ENCODE peak calls at places on chromosomes 5 and 9, in five cellular contexts. One of them, this sample, is unnamed.

GRCh38 chr9:70411930-70412677 is 2.4 kb downstream of the KLF9 start:
- DNase-seq in NT2/D1: no peak
- DNase-seq in HepG2: peak; percentile 81
- DNase-seq in HEK293T: peak; percentile 52
- DNase-seq in GM12878: peak; percentile 51
- DNase-seq in this sample: peak; percentile 52

GRCh38 chr5:159059722-159060121 is 40.0 kb downstream of the EBF1 start:
- DNase-seq in NT2/D1: no peak
- DNase-seq in HepG2: no peak
- DNase-seq in HEK293T: no peak
- DNase-seq in GM12878: no peak
- DNase-seq in this sample: no peak

GRCh38 chr9:77847626-77848025 is 184.0 kb downstream of the GNAQ start:
- DNase-seq in NT2/D1: no peak
- DNase-seq in HepG2: no peak
- DNase-seq in HEK293T: no peak
- DNase-seq in GM12878: no peak
- DNase-seq in this sample: no peak

GRCh38 chr5:92313385-92313784 is 930.3 kb upstream of the ARRDC3 start:
- DNase-seq in NT2/D1: no peak
- DNase-seq in HepG2: no peak
- DNase-seq in HEK293T: peak; percentile 9
- DNase-seq in GM12878: no peak
- DNase-seq in this sample: no peak

GRCh38 chr5:34501033-34501432 is 155.1 kb upstream of the RAI14 start:
- DNase-seq in NT2/D1: no peak
- DNase-seq in HepG2: no peak
- DNase-seq in HEK293T: no peak
- DNase-seq in GM12878: no peak
- DNase-seq in this sample: no peak

GRCh38 chr5:36027066-36027465 is 35.9 kb upstream of the UGT3A1 start:
- DNase-seq in NT2/D1: no peak
- DNase-seq in HepG2: no peak
- DNase-seq in HEK293T: no peak
- DNase-seq in GM12878: no peak
- DNase-seq in this sample: no peak

GRCh38 chr5:156815988-156816599 is 34.0 kb upstream of the PPP1R2B start:
- DNase-seq in NT2/D1: no peak
- DNase-seq in HepG2: peak; percentile 14
- DNase-seq in HEK293T: peak; percentile 29
- DNase-seq in GM12878: no peak
- DNase-seq in this sample: no peak

GRCh38 chr9:128155736-128156500 is 4.1 kb upstream of the BBLN start:
- DNase-seq in NT2/D1: no peak
- DNase-seq in HepG2: no peak
- DNase-seq in HEK293T: no peak
- DNase-seq in GM12878: no peak
- DNase-seq in this sample: no peak

DNA sequence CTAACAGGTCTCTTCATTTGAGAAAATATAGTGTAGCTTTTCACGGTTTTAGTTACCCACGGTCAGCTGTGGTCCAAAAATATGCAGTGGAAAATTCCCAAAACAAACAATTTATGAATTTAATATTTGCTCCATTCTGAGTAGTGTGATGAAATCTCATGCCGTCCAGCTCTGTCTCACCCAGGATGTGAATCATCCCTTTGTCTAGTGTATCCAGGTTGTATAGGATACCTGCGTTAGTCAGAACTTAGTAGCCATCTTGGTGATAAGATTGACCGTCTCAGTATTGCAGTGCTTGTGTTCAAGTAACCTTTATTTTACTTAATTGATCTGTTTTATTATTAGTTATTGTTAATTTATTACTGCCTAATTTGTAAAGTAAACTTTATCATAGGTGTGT is 41.1 kb downstream of the NDUFS4 start:
- DNase-seq in NT2/D1: no peak
- DNase-seq in HepG2: peak; percentile 33
- DNase-seq in HEK293T: no peak
- DNase-seq in GM12878: no peak
- DNase-seq in this sample: no peak
- TF ChIP-seq SUZ12 in NT2/D1: no peak
- TF ChIP-seq SUZ12 in HepG2: no peak
- TF ChIP-seq SUZ12 in HEK293T: no peak
- TF ChIP-seq SUZ12 in GM12878: no peak
- TF ChIP-seq SUZ12 in this sample: no peak

GRCh38 chr5:74865293-74865798 is 841 bp downstream of the FAM169A start:
- DNase-seq in NT2/D1: no peak
- DNase-seq in HepG2: no peak
- DNase-seq in HEK293T: peak; percentile 27
- DNase-seq in GM12878: no peak
- DNase-seq in this sample: no peak
- TF ChIP-seq SUZ12 in NT2/D1: no peak
- TF ChIP-seq SUZ12 in HepG2: no peak
- TF ChIP-seq SUZ12 in HEK293T: no peak
- TF ChIP-seq SUZ12 in GM12878: no peak
- TF ChIP-seq SUZ12 in this sample: no peak

GRCh38 chr9:114307323-114308250 is 15.3 kb upstream of the ORM1 start:
- DNase-seq in NT2/D1: no peak
- DNase-seq in HepG2: no peak
- DNase-seq in HEK293T: no peak
- DNase-seq in GM12878: no peak
- DNase-seq in this sample: no peak
- TF ChIP-seq SUZ12 in NT2/D1: no peak
- TF ChIP-seq SUZ12 in HepG2: no peak
- TF ChIP-seq SUZ12 in HEK293T: no peak
- TF ChIP-seq SUZ12 in GM12878: no peak
- TF ChIP-seq SUZ12 in this sample: no peak

GRCh38 chr5:864492-865167 is 13.8 kb upstream of the ZDHHC11 start:
- DNase-seq in NT2/D1: no peak
- DNase-seq in HepG2: no peak
- DNase-seq in HEK293T: no peak
- DNase-seq in GM12878: no peak
- DNase-seq in this sample: no peak

GRCh38 chr5:865168-865521 is 14.4 kb upstream of the ZDHHC11 start:
- DNase-seq in NT2/D1: no peak
- DNase-seq in HepG2: no peak
- DNase-seq in HEK293T: no peak
- DNase-seq in GM12878: no peak
- DNase-seq in this sample: no peak

GRCh38 chr5:861442-862366 is 10.9 kb upstream of the ZDHHC11 start:
- DNase-seq in NT2/D1: no peak
- DNase-seq in HepG2: no peak
- DNase-seq in HEK293T: no peak
- DNase-seq in GM12878: no peak
- DNase-seq in this sample: no peak

GRCh38 chr5:862367-863243 is 11.8 kb upstream of the ZDHHC11 start:
- DNase-seq in NT2/D1: no peak
- DNase-seq in HepG2: no peak
- DNase-seq in HEK293T: no peak
- DNase-seq in GM12878: no peak
- DNase-seq in this sample: no peak

GRCh38 chr5:863244-863805 is 12.5 kb upstream of the ZDHHC11 start:
- DNase-seq in NT2/D1: no peak
- DNase-seq in HepG2: no peak
- DNase-seq in HEK293T: no peak
- DNase-seq in GM12878: no peak
- DNase-seq in this sample: no peak
- TF ChIP-seq SUZ12 in NT2/D1: no peak
- TF ChIP-seq SUZ12 in HepG2: no peak
- TF ChIP-seq SUZ12 in HEK293T: no peak
- TF ChIP-seq SUZ12 in GM12878: no peak
- TF ChIP-seq SUZ12 in this sample: no peak

GRCh38 chr9:7147136-7148090 is 389.6 kb downstream of the KDM4C start:
- DNase-seq in NT2/D1: no peak
- DNase-seq in HepG2: no peak
- DNase-seq in HEK293T: no peak
- DNase-seq in GM12878: no peak
- DNase-seq in this sample: no peak
- TF ChIP-seq SUZ12 in NT2/D1: no peak
- TF ChIP-seq SUZ12 in HepG2: no peak
- TF ChIP-seq SUZ12 in HEK293T: no peak
- TF ChIP-seq SUZ12 in GM12878: no peak
- TF ChIP-seq SUZ12 in this sample: no peak